ENCODE peak calls at places on chromosomes 2 and 18, in ten cellular contexts. Y is kidney tubule cell; F is GM13977; R is iPS DF 19.7; G is ovary; P is left colon; W is activated naive CD8-positive, alpha-beta T cell treated with anti-CD3 and anti-CD28 coated beads, Interleukin-2, amount 50 U/mL, for 16 hours; U is heart right ventricle; I is Right ventricle myocardium superior; M is mesothelial cell of epicardium. K is an unnamed sample.

GRCh38 chr2:127479219-127479825 is 47.0 kb downstream of the IWS1 start:
- DNase-seq in M (no peak), Y (peak), I (no peak), P (no peak), W (no peak), R (peak), U (no peak), F (peak), G (no peak), K (peak)

GRCh38 chr18:36316246-36316645 is 18.7 kb downstream of the FHOD3 start:
- DNase-seq in P (no peak), I (no peak), W (no peak), R (no peak), U (no peak), Y (no peak), G (no peak), F (no peak), M (no peak), K (no peak)

GRCh38 chr2:237326250-237327171 is 87.5 kb downstream of the COL6A3 start:
- DNase-seq in U (no peak), Y (no peak), I (no peak), P (no peak), M (no peak), W (no peak), G (peak), F (no peak), R (no peak), K (no peak)

GRCh38 chr2:191303349-191304005 is 58.3 kb downstream of the MYO1B start:
- DNase-seq in W (no peak), G (no peak), P (no peak), U (no peak), M (no peak), F (no peak), I (no peak), R (no peak), Y (no peak), K (no peak)

GRCh38 chr2:163213699-163214098 is 375.1 kb upstream of the KCNH7 start:
- DNase-seq in R (no peak), P (no peak), G (no peak), I (no peak), F (no peak), U (no peak), M (no peak), Y (peak), W (no peak), K (peak)

GRCh38 chr18:11398625-11399024 is 210.8 kb upstream of the SLC35G4 start:
- DNase-seq in G (no peak), P (no peak), R (no peak), W (no peak), F (no peak), I (no peak), U (no peak), Y (no peak), M (no peak), K (no peak)

GRCh38 chr2:182165196-182165595 is 179.5 kb downstream of the PPP1R1C start:
- DNase-seq in P (no peak), R (no peak), I (no peak), F (no peak), W (no peak), G (no peak), M (no peak), U (no peak), Y (no peak), K (no peak)

GRCh38 chr2:9779572-9780264 is 63.6 kb upstream of the TAF1B start:
- DNase-seq in Y (peak), G (no peak), I (peak), M (no peak), U (no peak), W (no peak), P (no peak), F (no peak), R (no peak), K (no peak)

GRCh38 chr2:8753609-8754008 is 71.8 kb downstream of the ID2 start:
- DNase-seq in I (no peak), Y (no peak), G (no peak), M (no peak), U (no peak), P (no peak), R (no peak), W (no peak), F (peak), K (no peak)

GRCh38 chr2:113169002-113169530 is 4.7 kb upstream of the PSD4 start:
- DNase-seq in P (no peak), M (no peak), U (no peak), W (no peak), G (no peak), Y (no peak), R (no peak), I (no peak), F (peak), K (no peak)

GRCh38 chr18:23301971-23302370 is 151.1 kb upstream of the RIOK3 start:
- DNase-seq in M (no peak), W (no peak), I (no peak), U (no peak), G (no peak), Y (no peak), R (no peak), P (no peak), F (no peak), K (no peak)

GRCh38 chr18:21571763-21572162 is 28.7 kb downstream of the ESCO1 start:
- DNase-seq in Y (no peak), R (no peak), W (no peak), U (no peak), I (no peak), G (no peak), F (no peak), P (no peak), M (no peak), K (no peak)

GRCh38 chr18:40006553-40007073 is 1948.4 kb upstream of the PIK3C3 start:
- DNase-seq in I (no peak), W (no peak), P (no peak), U (no peak), G (no peak), R (peak), Y (no peak), M (no peak), F (no peak), K (no peak)

GRCh38 chr2:221255862-221256261 is 316.2 kb downstream of the EPHA4 start:
- DNase-seq in R (no peak), G (no peak), P (no peak), Y (no peak), F (no peak), W (no peak), M (no peak), U (no peak), I (no peak), K (no peak)

GRCh38 chr2:165698621-165698946 is 95.5 kb downstream of the GALNT3 start:
- DNase-seq in W (no peak), R (peak), M (no peak), G (peak), U (no peak), F (peak), P (peak), Y (peak), I (no peak), K (peak)

GRCh38 chr2:129757915-129758421 is 221.5 kb upstream of the RAB6C start:
- DNase-seq in I (peak), Y (no peak), R (peak), G (no peak), F (no peak), P (no peak), W (no peak), M (no peak), U (no peak), K (no peak)

GRCh38 chr2:85457877-85458316 is 39.4 kb downstream of the SH2D6 start:
- DNase-seq in W (no peak), R (no peak), G (no peak), U (no peak), I (no peak), F (no peak), Y (peak), P (peak), M (no peak), K (peak)

K was measured in Caki2.